ENCODE peak calls at places on chromosome 2, in eight cellular contexts. S is aorta, B is left lung, L is ascending aorta, D is ovary, E is iPS DF 6.9, C is A549, F is IMR-90. U is an unnamed sample. For H3K4me1 and H3K9me3, the result is how much of the 10 kb centered on the place peaks cover.

GRCh38 chr2:224958873-224959272 is 83.4 kb downstream of the DOCK10 start:
- DNase-seq in F (no peak), C (no peak), B (no peak), S (no peak), E (no peak), L (no peak), D (no peak), U (no peak)

GRCh38 chr2:239814136-239814916 is 210.8 kb downstream of the NDUFA10 start:
- DNase-seq in B (peak), L (peak), S (peak), E (no peak), D (peak), F (no peak), C (no peak), U (no peak)

GRCh38 chr2:157938556-157938955 is 62.4 kb upstream of the ACVR1 start:
- DNase-seq in D (no peak), L (no peak), S (no peak), B (peak), C (no peak), E (no peak), F (no peak), U (no peak)

GRCh38 chr2:154402138-154402714 is 296.3 kb upstream of the KCNJ3 start:
- DNase-seq in S (no peak), F (peak), D (no peak), C (peak), E (no peak), L (no peak), B (no peak), U (no peak)

GRCh38 chr2:186129767-186130581 is 356.1 kb upstream of the ZC3H15 start:
- DNase-seq in C (no peak), D (no peak), L (no peak), E (no peak), B (no peak), F (peak), S (no peak), U (no peak)

GRCh38 chr2:205675861-205676516 is 6.3 kb upstream of the NRP2 start:
- DNase-seq in L (no peak), F (peak), D (no peak), S (no peak), C (peak), E (no peak), B (no peak), U (no peak)

GRCh38 chr2:1930376-1930775 is 186.1 kb upstream of the PXDN start:
- DNase-seq in F (no peak), S (no peak), C (no peak), D (no peak), E (no peak), L (no peak), B (no peak), U (no peak)

GRCh38 chr2:1972948-1973347 is 228.6 kb upstream of the PXDN start:
- DNase-seq in E (no peak), B (no peak), S (no peak), L (no peak), F (no peak), C (no peak), D (no peak), U (no peak)

GRCh38 chr2:236692937-236693336 is 123.3 kb downstream of the ACKR3 start:
- DNase-seq in E (no peak), F (no peak), C (no peak), D (no peak), B (no peak), L (no peak), S (peak), U (no peak)

GRCh38 chr2:160076239-160076638 is 13.8 kb upstream of the PLA2R1 start:
- DNase-seq in D (no peak), F (no peak), B (no peak), C (no peak), S (no peak), L (no peak), E (no peak), U (no peak)

GRCh38 chr2:172704072-172704936 is 31.3 kb upstream of the RAPGEF4 start:
- DNase-seq in S (no peak), E (peak), D (no peak), C (peak), B (no peak), F (peak), L (no peak), U (no peak)

GRCh38 chr2:69359371-69359770 is 27.7 kb downstream of the GFPT1 start:
- DNase-seq in L (no peak), E (no peak), S (no peak), D (no peak), F (no peak), B (no peak), C (no peak), U (no peak)

GRCh38 chr2:144099746-144100438 is 420.0 kb downstream of the ZEB2 start:
- DNase-seq in L (no peak), B (no peak), E (no peak), C (peak), F (peak), D (no peak), S (no peak), U (no peak)

GRCh38 chr2:239202343-239202742 is 198.5 kb downstream of the HDAC4 start:
- DNase-seq in B (peak), L (no peak), D (peak), E (no peak), F (no peak), S (peak), C (no peak), U (no peak)

GRCh38 chr2:127810156-127810636 is 775 bp downstream of the WDR33 start:
- DNase-seq in B (no peak), C (peak), L (no peak), E (no peak), D (no peak), F (peak), S (no peak), U (no peak)

GRCh38 chr2:25521665-25522387 is 151.6 kb downstream of the DTNB start:
- DNase-seq in D (no peak), S (no peak), C (peak), L (no peak), B (no peak), F (peak), E (no peak), U (peak)

GRCh38 chr2:239275871-239276812 is 124.7 kb downstream of the HDAC4 start:
- DNase-seq in E (no peak), D (no peak), B (peak), L (peak), C (no peak), F (no peak), S (peak), U (no peak)

GRCh38 chr2:98554116-98554861 is 54.0 kb downstream of the COA5 start:
- DNase-seq in E (no peak), S (no peak), D (no peak), L (no peak), B (no peak), F (no peak), C (no peak), U (no peak)
- H3K4me1 ChIP-seq in E (under half), S (under half), D (under half), L (under half), B (under half), F (under half), C (under half), U (under half)

GRCh38 chr2:232587527-232587926 is 37.0 kb downstream of the EIF4E2 start:
- DNase-seq in B (no peak), F (no peak), S (no peak), C (no peak), D (no peak), L (no peak), E (no peak), U (no peak)

GRCh38 chr2:232580648-232580981 is 30.1 kb downstream of the EIF4E2 start:
- DNase-seq in L (no peak), E (no peak), S (no peak), B (no peak), C (no peak), D (no peak), F (no peak), U (no peak)

GRCh38 chr2:232581725-232582124 is 31.2 kb downstream of the EIF4E2 start:
- DNase-seq in F (no peak), E (no peak), D (no peak), C (no peak), B (no peak), L (no peak), S (no peak), U (no peak)

GRCh38 chr2:232586943-232587342 is 36.5 kb downstream of the EIF4E2 start:
- DNase-seq in L (no peak), C (no peak), D (no peak), E (no peak), F (no peak), S (no peak), B (no peak), U (no peak)

DNA sequence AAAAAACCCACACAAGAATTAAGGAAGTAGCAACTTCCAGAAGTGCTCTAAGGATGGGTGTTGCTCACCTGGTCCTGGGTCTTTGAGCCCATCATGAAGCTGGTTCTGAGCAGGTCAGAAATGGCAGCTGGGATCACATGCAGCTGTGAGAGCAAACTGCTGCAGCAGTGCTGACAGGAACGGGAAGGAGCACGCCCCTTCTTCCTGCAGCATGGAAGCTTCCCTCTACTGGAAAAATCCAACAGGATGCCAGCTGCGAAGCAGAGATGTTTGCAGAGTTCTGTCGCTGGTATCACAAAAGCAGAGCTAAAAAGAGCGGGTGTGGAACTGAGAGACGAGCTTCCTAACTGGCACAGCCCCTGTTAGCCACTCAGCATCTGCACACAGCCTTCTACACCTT is 33.7 kb downstream of the EIF4E2 start:
- DNase-seq in F (no peak), C (no peak), S (no peak), D (no peak), B (no peak), L (no peak), E (no peak), U (no peak)
- H3K9me3 ChIP-seq in F (under half), C (under half), S (under half), D (under half), B (under half), L (under half), E (under half), U (under half)

GRCh38 chr2:168461178-168461941 is 5.3 kb downstream of the CERS6 start:
- DNase-seq in D (no peak), F (no peak), B (no peak), L (no peak), S (no peak), C (no peak), E (no peak), U (no peak)
- H3K4me1 ChIP-seq in D (under half), F (under half), B (under half), L (under half), S (under half), C (under half), E (under half), U (under half)

DNA sequence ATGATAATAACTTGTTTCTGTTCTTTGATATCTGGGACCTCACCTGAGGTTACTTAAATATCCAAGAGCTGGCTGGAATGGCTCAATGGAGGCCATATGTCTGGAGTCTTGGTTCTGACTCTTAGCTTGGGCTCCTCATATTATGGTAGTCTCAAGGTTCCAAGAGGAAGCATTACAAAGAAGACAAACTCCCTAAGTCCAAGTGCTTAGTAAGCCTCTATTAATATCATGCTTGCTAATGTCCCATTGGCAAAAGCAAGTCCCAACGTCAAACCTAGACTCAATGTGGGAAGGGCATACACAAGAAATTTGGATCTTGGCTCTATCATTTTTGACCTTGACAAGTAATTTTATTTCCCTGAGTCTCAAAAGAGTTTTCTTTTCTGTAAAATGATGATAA is 49.2 kb upstream of the SPOPL start:
- DNase-seq in B (no peak), S (no peak), D (no peak), F (no peak), L (no peak), E (no peak), C (no peak), U (no peak)
- H3K9me3 ChIP-seq in B (under half), S (under half), D (under half), F (under half), L (under half), E (under half), C (under half), U (under half)

GRCh38 chr2:101735166-101735533 is 37.6 kb downstream of the MAP4K4 start:
- DNase-seq in E (no peak), L (no peak), B (no peak), D (no peak), C (no peak), F (no peak), S (no peak), U (no peak)
- H3K4me1 ChIP-seq in E (under half), L (under half), B (under half), D (under half), C (half or more), F (under half), S (under half), U (half or more)

DNA sequence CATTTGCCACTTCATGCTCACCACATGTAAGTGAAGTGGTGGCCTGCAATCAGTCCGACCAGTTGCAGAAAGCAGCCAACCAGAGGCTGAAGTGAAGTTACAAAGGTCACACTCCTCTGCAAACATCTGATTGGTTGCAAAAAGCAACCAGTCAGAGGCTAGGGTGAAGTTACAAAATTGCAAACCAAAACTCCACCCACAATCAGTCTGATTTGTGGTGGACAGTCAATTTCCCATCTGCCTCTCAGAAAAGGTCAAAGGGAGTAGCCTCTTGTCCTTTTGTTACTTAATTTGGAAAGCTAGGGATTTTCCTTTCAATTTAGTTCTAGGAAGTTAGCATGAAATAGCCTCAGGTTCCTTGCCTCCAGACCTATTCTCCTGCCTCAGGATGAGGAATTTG is 185.0 kb downstream of the UXS1 start:
- DNase-seq in F (no peak), D (no peak), B (no peak), C (no peak), E (no peak), L (no peak), S (no peak), U (no peak)
- H3K9me3 ChIP-seq in F (under half), D (under half), B (under half), C (under half), E (under half), L (under half), S (under half), U (under half)

GRCh38 chr2:24343225-24343882 is 17.0 kb downstream of the ITSN2 start:
- DNase-seq in B (no peak), S (no peak), C (no peak), E (no peak), D (no peak), L (no peak), F (no peak), U (no peak)

GRCh38 chr2:24337958-24338357 is 22.4 kb downstream of the ITSN2 start:
- DNase-seq in B (no peak), S (no peak), L (no peak), D (no peak), C (no peak), E (no peak), F (no peak), U (no peak)

GRCh38 chr2:24342110-24342910 is 18.0 kb downstream of the ITSN2 start:
- DNase-seq in C (no peak), S (no peak), E (no peak), L (no peak), D (no peak), F (peak), B (no peak), U (no peak)

GRCh38 chr2:24334245-24334633 is 26.1 kb downstream of the ITSN2 start:
- DNase-seq in D (no peak), S (no peak), C (no peak), B (no peak), F (peak), E (no peak), L (no peak), U (no peak)

GRCh38 chr2:24339856-24340262 is 20.5 kb downstream of the ITSN2 start:
- DNase-seq in B (no peak), E (no peak), D (no peak), C (no peak), L (no peak), S (no peak), F (no peak), U (no peak)
- H3K4me1 ChIP-seq in B (under half), E (under half), D (under half), C (under half), L (under half), S (under half), F (under half), U (under half)

GRCh38 chr2:98432145-98432544 is 12.5 kb upstream of the INPP4A start:
- DNase-seq in B (no peak), C (no peak), L (no peak), S (no peak), E (no peak), D (no peak), F (no peak), U (no peak)
- H3K9me3 ChIP-seq in B (under half), C (under half), L (under half), S (under half), E (under half), D (under half), F (under half), U (under half)

GRCh38 chr2:197136452-197136851 is 174.1 kb downstream of the ANKRD44 start:
- DNase-seq in E (no peak), B (no peak), D (no peak), C (no peak), L (no peak), F (no peak), S (no peak), U (no peak)
- H3K4me1 ChIP-seq in E (under half), B (under half), D (under half), C (under half), L (under half), F (under half), S (under half), U (half or more)